ENCODE peak calls at places on chromosomes 12 and 14, in five cellular contexts. F is NCI-H1417 treated with DMSO at 0.1 percent for 48 hours, K is progenitor cell of endocrine pancreas, Q is PC-3, V is head of caudate nucleus. J is an unnamed sample.

GRCh38 chr14:68409355-68409754 is 383.5 kb downstream of the ZFP36L1 start:
- DNase-seq in V (no peak), Q (no peak), F (no peak), K (no peak), J (no peak)

GRCh38 chr14:48304729-48305128 is 629.3 kb upstream of the MDGA2 start:
- DNase-seq in F (no peak), K (no peak), V (no peak), Q (no peak), J (no peak)

GRCh38 chr12:116698131-116698495 is 39.8 kb downstream of the SPRING1 start:
- DNase-seq in K (no peak), F (peak; percentile 32), Q (peak; percentile 79), V (no peak), J (no peak)

GRCh38 chr12:6426882-6427671 is 17.7 kb upstream of the CD27 start:
- DNase-seq in Q (no peak), K (no peak), V (peak; percentile 85), F (no peak), J (no peak)

GRCh38 chr12:52942056-52942913 is 6.6 kb upstream of the KRT18 start:
- DNase-seq in Q (no peak), K (no peak), F (no peak), V (no peak), J (no peak)

GRCh38 chr12:89648211-89648930 is 60.3 kb downstream of the ATP2B1 start:
- DNase-seq in K (no peak), F (no peak), Q (no peak), V (no peak), J (no peak)

GRCh38 chr12:26119391-26119981 is 5.4 kb downstream of the BHLHE41 start:
- DNase-seq in Q (peak; percentile 88), F (no peak), K (no peak), V (peak; percentile 56), J (no peak)

GRCh38 chr14:54322241-54322640 is 74.6 kb upstream of the CDKN3 start:
- DNase-seq in V (no peak), K (no peak), Q (no peak), F (no peak), J (no peak)

GRCh38 chr12:1916396-1917171 is 1.9 kb downstream of the CACNA2D4 start:
- DNase-seq in Q (no peak), V (no peak), F (no peak), K (no peak), J (no peak)

GRCh38 chr14:55701638-55702037 is 121.6 kb downstream of the KTN1 start:
- DNase-seq in V (no peak), Q (peak; percentile 91), K (no peak), F (no peak), J (no peak)

GRCh38 chr12:109547286-109547685 is 26.0 kb downstream of the MMAB start:
- DNase-seq in Q (no peak), V (no peak), K (no peak), F (no peak), J (no peak)

GRCh38 chr12:16526693-16527092 is 79.3 kb downstream of the LMO3 start:
- DNase-seq in Q (peak; percentile 69), V (no peak), K (no peak), F (no peak), J (no peak)

GRCh38 chr14:38291681-38292459 is 36.0 kb upstream of the CLEC14A start:
- DNase-seq in F (no peak), K (no peak), Q (peak; percentile 13), V (no peak), J (no peak)

GRCh38 chr12:83896416-83896815 is 1016.2 kb downstream of the SLC6A15 start:
- DNase-seq in F (no peak), K (no peak), Q (no peak), V (no peak), J (no peak)

GRCh38 chr14:105635560-105635959 is 109.2 kb downstream of the TMEM121 start:
- DNase-seq in F (no peak), K (no peak), Q (no peak), V (no peak), J (no peak)

GRCh38 chr12:82608706-82609105 is 78.0 kb upstream of the TMTC2 start:
- DNase-seq in F (no peak), V (no peak), Q (peak; percentile 80), K (no peak), J (no peak)

GRCh38 chr14:96055065-96055752 is 16.0 kb downstream of the C14orf132 start:
- DNase-seq in V (no peak), Q (no peak), K (no peak), F (no peak), J (no peak)

GRCh38 chr14:104532191-104532555 is 47.4 kb upstream of the C14orf180 start:
- DNase-seq in F (no peak), K (no peak), Q (peak; percentile 78), V (no peak), J (no peak)

GRCh38 chr12:85821759-85822158 is 14.4 kb downstream of the RASSF9 start:
- DNase-seq in V (no peak), F (peak; percentile 21), Q (peak; percentile 64), K (no peak), J (no peak)

GRCh38 chr14:94649543-94650443 is 37.6 kb downstream of the SERPINA3 start:
- DNase-seq in Q (no peak), V (no peak), K (no peak), F (no peak), J (no peak)

GRCh38 chr12:77218278-77218677 is 152.9 kb upstream of the E2F7 start:
- DNase-seq in Q (no peak), F (no peak), V (no peak), K (no peak), J (peak; percentile 60)

GRCh38 chr14:103123128-103123633 is at the start of gene TNFAIP2:
- DNase-seq in Q (no peak), F (no peak), V (no peak), K (no peak), J (no peak)

GRCh38 chr12:46711756-46712155 is 114.0 kb downstream of the SLC38A4 start:
- DNase-seq in F (no peak), Q (no peak), V (no peak), K (no peak), J (no peak)

GRCh38 chr12:40093512-40093911 is 12.4 kb downstream of the SLC2A13 start:
- DNase-seq in Q (no peak), F (no peak), K (no peak), V (no peak), J (no peak)

GRCh38 chr12:47078733-47079364 is 572 bp upstream of the PCED1B start:
- DNase-seq in V (no peak), Q (peak; percentile 47), K (no peak), F (peak; percentile 6), J (no peak)

GRCh38 chr14:58808828-58809227 is 171.1 kb downstream of the DACT1 start:
- DNase-seq in F (no peak), V (peak; percentile 32), Q (peak; percentile 87), K (no peak), J (no peak)

GRCh38 chr12:5806376-5807089 is 138.5 kb downstream of the ANO2 start:
- DNase-seq in Q (peak; percentile 66), F (no peak), V (no peak), K (no peak), J (no peak)

GRCh38 chr14:98599082-98599481 is 672.9 kb downstream of the BCL11B start:
- DNase-seq in K (no peak), V (no peak), F (no peak), Q (no peak), J (no peak)

GRCh38 chr12:11801643-11802042 is 152.2 kb downstream of the ETV6 start:
- DNase-seq in V (no peak), F (no peak), Q (no peak), K (no peak), J (no peak)

GRCh38 chr14:51400142-51400541 is 160.1 kb downstream of the TMX1 start:
- DNase-seq in V (no peak), F (no peak), Q (no peak), K (no peak), J (no peak)

GRCh38 chr14:23052182-23052623 is 5.1 kb downstream of the CDH24 start:
- DNase-seq in F (no peak), V (peak; percentile 49), K (no peak), Q (no peak), J (no peak)

GRCh38 chr12:78703820-78704525 is 160.6 kb upstream of the SYT1 start:
- DNase-seq in K (no peak), V (no peak), F (no peak), Q (peak; percentile 92), J (no peak)

GRCh38 chr12:57240069-57240921 is 10.7 kb downstream of the STAC3 start:
- DNase-seq in F (peak; percentile 42), V (peak; percentile 90), K (no peak), Q (peak; percentile 55), J (peak; percentile 71)